ENCODE peak calls at places on chromosomes 16 and 17, in four cellular contexts. One of them, this sample, is unnamed.

GRCh38 chr17:50272246-50272645 is 2.0 kb upstream of the TMEM92 start:
- DNase-seq in H1: no peak
- DNase-seq in IMR-90: no peak
- DNase-seq in mesendoderm: no peak
- DNase-seq in this sample: peak

GRCh38 chr16:66028505-66029216 is 337.8 kb upstream of the CDH5 start:
- DNase-seq in H1: no peak
- DNase-seq in IMR-90: peak
- DNase-seq in mesendoderm: no peak
- DNase-seq in this sample: no peak

GRCh38 chr17:63950940-63951907 is 19.1 kb upstream of the CD79B start:
- DNase-seq in H1: no peak
- DNase-seq in IMR-90: no peak
- DNase-seq in mesendoderm: peak
- DNase-seq in this sample: peak

GRCh38 chr17:38730526-38731379 is 612 bp downstream of the CISD3 start:
- DNase-seq in H1: no peak
- DNase-seq in IMR-90: peak
- DNase-seq in mesendoderm: peak
- DNase-seq in this sample: peak

GRCh38 chr16:76280421-76280820 is 3.2 kb downstream of the CNTNAP4 start:
- DNase-seq in H1: no peak
- DNase-seq in IMR-90: no peak
- DNase-seq in mesendoderm: no peak
- DNase-seq in this sample: no peak

GRCh38 chr17:77830816-77831490 is 127.5 kb upstream of the TNRC6C start:
- DNase-seq in H1: no peak
- DNase-seq in IMR-90: no peak
- DNase-seq in mesendoderm: no peak
- DNase-seq in this sample: no peak

GRCh38 chr17:39700148-39700987 is 504 bp downstream of the ERBB2 start:
- DNase-seq in H1: no peak
- DNase-seq in IMR-90: peak
- DNase-seq in mesendoderm: peak
- DNase-seq in this sample: no peak

GRCh38 chr16:57607676-57608461 is 20.6 kb upstream of the ADGRG1 start:
- DNase-seq in H1: no peak
- DNase-seq in IMR-90: no peak
- DNase-seq in mesendoderm: no peak
- DNase-seq in this sample: peak

GRCh38 chr17:57993471-57994365 is 5.7 kb upstream of the VEZF1 start:
- DNase-seq in H1: no peak
- DNase-seq in IMR-90: no peak
- DNase-seq in mesendoderm: no peak
- DNase-seq in this sample: no peak

GRCh38 chr16:87132361-87133014 is 184.7 kb downstream of the C16orf95 start:
- DNase-seq in H1: no peak
- DNase-seq in IMR-90: peak
- DNase-seq in mesendoderm: no peak
- DNase-seq in this sample: no peak

GRCh38 chr17:57288034-57288752 is 31.9 kb downstream of the MSI2 start:
- DNase-seq in H1: no peak
- DNase-seq in IMR-90: peak
- DNase-seq in mesendoderm: no peak
- DNase-seq in this sample: no peak

GRCh38 chr16:87344931-87345631 is 27.9 kb upstream of the C16orf95 start:
- DNase-seq in H1: no peak
- DNase-seq in IMR-90: no peak
- DNase-seq in mesendoderm: peak
- DNase-seq in this sample: peak

GRCh38 chr16:49345829-49346228 is 27.8 kb upstream of the C16orf78 start:
- DNase-seq in H1: no peak
- DNase-seq in IMR-90: no peak
- DNase-seq in mesendoderm: peak
- DNase-seq in this sample: no peak

GRCh38 chr16:74888227-74888862 is 96.6 kb downstream of the WDR59 start:
- DNase-seq in H1: no peak
- DNase-seq in IMR-90: no peak
- DNase-seq in mesendoderm: no peak
- DNase-seq in this sample: no peak

GRCh38 chr17:17693955-17694228 is 12.6 kb downstream of the RAI1 start:
- DNase-seq in H1: no peak
- DNase-seq in IMR-90: no peak
- DNase-seq in mesendoderm: peak
- DNase-seq in this sample: peak

GRCh38 chr16:67164599-67165061 is at the start of gene HSF4:
- DNase-seq in H1: no peak
- DNase-seq in IMR-90: no peak
- DNase-seq in mesendoderm: no peak
- DNase-seq in this sample: no peak

GRCh38 chr17:28476076-28476475 is 2.6 kb downstream of the SLC13A2 start:
- DNase-seq in H1: no peak
- DNase-seq in IMR-90: no peak
- DNase-seq in mesendoderm: no peak
- DNase-seq in this sample: no peak

GRCh38 chr16:80407265-80407987 is 133.4 kb upstream of the DYNLRB2 start:
- DNase-seq in H1: no peak
- DNase-seq in IMR-90: no peak
- DNase-seq in mesendoderm: no peak
- DNase-seq in this sample: no peak

GRCh38 chr17:50248255-50248654 is 26.0 kb upstream of the TMEM92 start:
- DNase-seq in H1: no peak
- DNase-seq in IMR-90: no peak
- DNase-seq in mesendoderm: no peak
- DNase-seq in this sample: no peak

GRCh38 chr16:19757026-19757425 is 39.0 kb downstream of the IQCK start:
- DNase-seq in H1: no peak
- DNase-seq in IMR-90: peak
- DNase-seq in mesendoderm: no peak
- DNase-seq in this sample: no peak

GRCh38 chr17:37088913-37089312 is 140.2 kb downstream of the AATF start:
- DNase-seq in H1: no peak
- DNase-seq in IMR-90: no peak
- DNase-seq in mesendoderm: no peak
- DNase-seq in this sample: no peak

GRCh38 chr17:49964539-49965521 is 4.2 kb upstream of the DLX4 start:
- DNase-seq in H1: no peak
- DNase-seq in IMR-90: no peak
- DNase-seq in mesendoderm: peak
- DNase-seq in this sample: peak

GRCh38 chr17:7774037-7774659 is 56.6 kb downstream of the DNAH2 start:
- DNase-seq in H1: no peak
- DNase-seq in IMR-90: peak
- DNase-seq in mesendoderm: peak
- DNase-seq in this sample: no peak

GRCh38 chr17:9022553-9023388 is 1.5 kb downstream of the NTN1 start:
- DNase-seq in H1: no peak
- DNase-seq in IMR-90: no peak
- DNase-seq in mesendoderm: peak
- DNase-seq in this sample: peak

GRCh38 chr17:77036841-77037381 is 103.9 kb upstream of the SEC14L1 start:
- DNase-seq in H1: no peak
- DNase-seq in IMR-90: no peak
- DNase-seq in mesendoderm: no peak
- DNase-seq in this sample: no peak

GRCh38 chr17:39555368-39555767 is 52.4 kb downstream of the NEUROD2 start:
- DNase-seq in H1: no peak
- DNase-seq in IMR-90: no peak
- DNase-seq in mesendoderm: no peak
- DNase-seq in this sample: no peak

GRCh38 chr16:3950343-3951193 is 70.1 kb upstream of the CREBBP start:
- DNase-seq in H1: no peak
- DNase-seq in IMR-90: peak
- DNase-seq in mesendoderm: no peak
- DNase-seq in this sample: no peak

GRCh38 chr16:81608515-81609209 is 164.1 kb downstream of the CMIP start:
- DNase-seq in H1: no peak
- DNase-seq in IMR-90: peak
- DNase-seq in mesendoderm: no peak
- DNase-seq in this sample: no peak

GRCh38 chr17:70298929-70299529 is 129.7 kb downstream of the KCNJ2 start:
- DNase-seq in H1: no peak
- DNase-seq in IMR-90: no peak
- DNase-seq in mesendoderm: no peak
- DNase-seq in this sample: no peak
- H3K56ac ChIP-seq in H1: no peak
- H3K56ac ChIP-seq in IMR-90: no peak
- H3K56ac ChIP-seq in mesendoderm: no peak
- H3K56ac ChIP-seq in this sample: no peak

GRCh38 chr16:25106567-25107465 is 4.7 kb upstream of the LCMT1 start:
- DNase-seq in H1: peak
- DNase-seq in IMR-90: peak
- DNase-seq in mesendoderm: peak
- DNase-seq in this sample: peak
- H2BK5ac ChIP-seq in H1: peak
- H2BK5ac ChIP-seq in IMR-90: peak
- H2BK5ac ChIP-seq in mesendoderm: no peak
- H2BK5ac ChIP-seq in this sample: no peak

GRCh38 chr17:44747566-44747965 is 11.2 kb upstream of the ADAM11 start:
- DNase-seq in H1: no peak
- DNase-seq in IMR-90: no peak
- DNase-seq in mesendoderm: no peak
- DNase-seq in this sample: no peak

GRCh38 chr17:44749076-44750020 is 9.4 kb upstream of the ADAM11 start:
- DNase-seq in H1: no peak
- DNase-seq in IMR-90: no peak
- DNase-seq in mesendoderm: no peak
- DNase-seq in this sample: no peak

GRCh38 chr17:44741316-44741715 is 17.5 kb upstream of the ADAM11 start:
- DNase-seq in H1: no peak
- DNase-seq in IMR-90: no peak
- DNase-seq in mesendoderm: no peak
- DNase-seq in this sample: no peak

DNA sequence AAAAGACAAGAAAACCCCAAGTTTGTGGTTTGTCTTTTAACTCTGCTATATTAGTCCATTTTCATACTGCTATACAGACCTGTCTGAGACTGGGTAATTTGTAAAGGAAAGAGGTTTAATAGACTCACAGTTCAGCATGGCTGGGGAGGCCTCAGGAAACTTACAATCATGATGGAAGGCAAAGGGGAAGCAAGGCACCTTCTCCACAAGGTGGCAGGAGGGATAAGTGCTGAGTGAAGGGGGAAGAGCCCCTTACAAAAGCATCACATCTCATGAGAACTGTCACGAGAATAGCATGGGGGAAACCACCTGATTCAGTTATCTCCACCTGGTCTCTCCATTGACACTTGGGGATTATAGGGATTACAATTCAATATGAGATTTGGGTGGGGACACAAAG is 13.5 kb upstream of the ADAM11 start:
- DNase-seq in H1: no peak
- DNase-seq in IMR-90: no peak
- DNase-seq in mesendoderm: peak
- DNase-seq in this sample: no peak
- H3K56ac ChIP-seq in H1: no peak
- H3K56ac ChIP-seq in IMR-90: no peak
- H3K56ac ChIP-seq in mesendoderm: no peak
- H3K56ac ChIP-seq in this sample: no peak

GRCh38 chr17:2892305-2892971 is 96.2 kb downstream of the RAP1GAP2 start:
- DNase-seq in H1: no peak
- DNase-seq in IMR-90: peak
- DNase-seq in mesendoderm: peak
- DNase-seq in this sample: peak

GRCh38 chr17:2893422-2893914 is 97.2 kb downstream of the RAP1GAP2 start:
- DNase-seq in H1: no peak
- DNase-seq in IMR-90: no peak
- DNase-seq in mesendoderm: no peak
- DNase-seq in this sample: peak

GRCh38 chr17:2894782-2895181 is 98.5 kb downstream of the RAP1GAP2 start:
- DNase-seq in H1: no peak
- DNase-seq in IMR-90: no peak
- DNase-seq in mesendoderm: no peak
- DNase-seq in this sample: peak

GRCh38 chr17:2885751-2886150 is 89.5 kb downstream of the RAP1GAP2 start:
- DNase-seq in H1: no peak
- DNase-seq in IMR-90: no peak
- DNase-seq in mesendoderm: no peak
- DNase-seq in this sample: no peak

DNA sequence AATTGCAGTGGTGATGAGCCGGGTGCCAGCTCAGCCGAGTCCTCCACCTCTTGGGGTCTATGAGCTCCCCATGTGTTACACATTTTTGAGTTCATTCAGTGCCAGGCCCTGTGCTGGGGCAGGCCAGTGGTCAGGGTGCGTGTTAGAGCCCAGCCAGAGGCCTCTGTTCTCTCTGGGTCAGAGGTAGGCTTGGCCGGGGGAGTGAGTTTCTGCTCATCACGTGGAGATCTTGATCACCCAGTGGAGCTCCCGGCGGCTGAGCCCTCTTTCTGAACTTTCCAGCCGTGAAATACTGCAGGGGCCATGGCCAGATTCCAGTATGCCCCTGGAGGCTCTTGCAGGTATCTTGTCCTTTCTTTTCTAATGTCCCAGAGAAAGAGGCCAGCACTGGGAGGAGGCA is 93.0 kb downstream of the RAP1GAP2 start:
- DNase-seq in H1: no peak
- DNase-seq in IMR-90: no peak
- DNase-seq in mesendoderm: no peak
- DNase-seq in this sample: peak
- H2BK5ac ChIP-seq in H1: peak
- H2BK5ac ChIP-seq in IMR-90: no peak
- H2BK5ac ChIP-seq in mesendoderm: no peak
- H2BK5ac ChIP-seq in this sample: no peak

DNA sequence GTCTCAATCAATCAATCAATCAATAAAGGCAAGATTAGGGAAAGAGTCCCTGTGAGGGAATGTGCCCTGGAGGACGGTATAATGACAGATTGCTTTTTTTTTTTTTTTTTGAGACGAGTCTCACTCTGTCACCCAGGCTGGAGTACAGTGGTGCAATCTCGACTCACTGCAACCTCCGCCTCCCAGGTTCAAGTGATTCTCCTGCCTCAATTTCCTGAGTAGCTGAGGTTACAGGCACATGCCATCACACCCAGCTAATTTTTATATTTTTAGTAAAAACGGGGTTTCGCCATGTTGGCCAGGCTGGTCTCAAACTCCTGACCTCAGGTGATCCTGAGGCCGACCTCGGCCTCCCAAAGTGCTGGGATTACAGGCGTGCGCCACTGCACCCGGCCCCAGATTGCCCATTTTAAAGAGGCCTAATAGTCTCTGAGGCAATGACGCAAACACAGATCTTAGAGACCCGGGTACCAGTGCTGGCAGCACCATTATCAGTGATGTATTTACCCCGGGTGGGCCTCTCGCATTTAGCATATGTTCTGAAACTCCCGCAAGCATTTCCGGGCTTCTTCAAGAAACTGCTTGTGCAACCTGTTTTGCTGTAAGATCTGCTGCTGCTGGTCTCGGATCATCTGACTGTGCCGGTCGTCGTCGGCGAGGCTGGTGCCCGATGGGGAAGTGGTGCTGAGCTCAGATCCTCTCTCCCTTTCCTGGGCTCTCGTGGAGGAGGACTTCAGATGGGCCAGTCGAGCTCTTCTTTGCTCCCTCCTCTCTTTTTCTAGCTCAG is 12.7 kb downstream of the CEP295NL start:
- DNase-seq in H1: no peak
- DNase-seq in IMR-90: no peak
- DNase-seq in mesendoderm: no peak
- DNase-seq in this sample: no peak
- H3K56ac ChIP-seq in H1: no peak
- H3K56ac ChIP-seq in IMR-90: no peak
- H3K56ac ChIP-seq in mesendoderm: no peak
- H3K56ac ChIP-seq in this sample: no peak

GRCh38 chr16:30609002-30609927 is 924 bp downstream of the ZNF689 start:
- DNase-seq in H1: no peak
- DNase-seq in IMR-90: peak
- DNase-seq in mesendoderm: peak
- DNase-seq in this sample: peak
- H2BK5ac ChIP-seq in H1: peak
- H2BK5ac ChIP-seq in IMR-90: peak
- H2BK5ac ChIP-seq in mesendoderm: no peak
- H2BK5ac ChIP-seq in this sample: no peak